ENCODE peak calls at places on chromosomes 16 and 17, in eight cellular contexts. U, X, I, A, Z, V, M and C are unnamed samples.

GRCh38 chr16:89921699-89922476 is 1.3 kb upstream of the TUBB3 start:
- DNase-seq in M (peak; percentile 74), X (peak; percentile 86), Z (peak; percentile 33), U (peak; percentile 96), I (peak; percentile 93), V (peak; percentile 58), A (no peak), C (peak; percentile 53)

GRCh38 chr16:228151-228855 is 946 bp downstream of the LUC7L start:
- DNase-seq in X (no peak), M (no peak), A (no peak), V (no peak), Z (no peak), I (no peak), U (peak; percentile 35), C (no peak)

GRCh38 chr17:63491413-63491812 is 14.6 kb downstream of the ACE start:
- DNase-seq in X (no peak), I (no peak), U (no peak), A (no peak), M (no peak), Z (no peak), V (no peak), C (no peak)

GRCh38 chr16:24045641-24046040 is 209.9 kb downstream of the PRKCB start:
- DNase-seq in I (no peak), A (no peak), V (no peak), M (peak; percentile 40), X (no peak), Z (no peak), U (peak; percentile 1), C (no peak)

GRCh38 chr16:2924901-2925820 is 13.4 kb downstream of the FLYWCH1 start:
- DNase-seq in X (no peak), V (no peak), A (no peak), U (no peak), Z (no peak), I (no peak), M (peak; percentile 66), C (no peak)

GRCh38 chr17:50785942-50786570 is 18.7 kb upstream of the ANKRD40CL start:
- DNase-seq in V (peak; percentile 29), M (no peak), U (peak; percentile 70), I (no peak), X (peak; percentile 66), Z (no peak), A (no peak), C (no peak)

GRCh38 chr17:7835818-7836595 is 2.0 kb downstream of the KDM6B start:
- DNase-seq in A (peak; percentile 76), U (peak; percentile 69), M (peak; percentile 69), I (peak; percentile 90), Z (no peak), V (peak; percentile 74), X (no peak), C (no peak)

GRCh38 chr17:34620458-34620857 is 41.1 kb downstream of the TMEM132E start:
- DNase-seq in M (no peak), X (no peak), U (no peak), A (no peak), V (no peak), Z (no peak), I (no peak), C (no peak)

GRCh38 chr17:73359255-73359816 is 47.5 kb upstream of the CDC42EP4 start:
- DNase-seq in A (no peak), V (no peak), U (no peak), Z (no peak), X (no peak), M (no peak), I (no peak), C (no peak)

GRCh38 chr17:39244016-39244599 is 18.4 kb upstream of the STAC2 start:
- DNase-seq in Z (no peak), X (no peak), A (no peak), V (no peak), M (no peak), U (peak; percentile 18), I (peak; percentile 62), C (no peak)

GRCh38 chr17:43755389-43755875 is 3.2 kb downstream of the SOST start:
- DNase-seq in Z (no peak), X (no peak), V (no peak), U (peak; percentile 25), M (peak; percentile 76), A (no peak), I (peak; percentile 52), C (no peak)

GRCh38 chr16:84117482-84117843 is 721 bp upstream of the MBTPS1 start:
- DNase-seq in M (no peak), V (no peak), I (no peak), Z (no peak), X (no peak), A (no peak), U (peak; percentile 43), C (no peak)

GRCh38 chr17:64773386-64773835 is 111.3 kb upstream of the SMURF2 start:
- DNase-seq in Z (no peak), X (no peak), U (no peak), V (no peak), A (no peak), M (no peak), I (no peak), C (no peak)

GRCh38 chr17:39968731-39969130 is 5.9 kb downstream of the GSDMA start:
- DNase-seq in V (no peak), I (no peak), Z (no peak), M (no peak), A (no peak), U (no peak), X (no peak), C (no peak)

GRCh38 chr17:28715217-28715616 is 2.5 kb downstream of the RAB34 start:
- DNase-seq in X (no peak), M (no peak), Z (no peak), A (no peak), I (no peak), V (no peak), U (no peak), C (no peak)

GRCh38 chr17:28718317-28718672 is 627 bp upstream of the RAB34 start:
- DNase-seq in Z (no peak), X (no peak), V (no peak), M (peak; percentile 57), U (no peak), I (no peak), A (no peak), C (no peak)

GRCh38 chr17:28718990-28719433 is 773 bp upstream of the RPL23A start:
- DNase-seq in X (no peak), U (no peak), Z (no peak), V (no peak), I (no peak), A (peak; percentile 21), M (no peak), C (no peak)

GRCh38 chr17:28716740-28717577 is 709 bp downstream of the RAB34 start:
- DNase-seq in X (no peak), M (peak; percentile 58), I (peak; percentile 82), U (peak; percentile 46), A (no peak), V (no peak), Z (no peak), C (no peak)

DNA sequence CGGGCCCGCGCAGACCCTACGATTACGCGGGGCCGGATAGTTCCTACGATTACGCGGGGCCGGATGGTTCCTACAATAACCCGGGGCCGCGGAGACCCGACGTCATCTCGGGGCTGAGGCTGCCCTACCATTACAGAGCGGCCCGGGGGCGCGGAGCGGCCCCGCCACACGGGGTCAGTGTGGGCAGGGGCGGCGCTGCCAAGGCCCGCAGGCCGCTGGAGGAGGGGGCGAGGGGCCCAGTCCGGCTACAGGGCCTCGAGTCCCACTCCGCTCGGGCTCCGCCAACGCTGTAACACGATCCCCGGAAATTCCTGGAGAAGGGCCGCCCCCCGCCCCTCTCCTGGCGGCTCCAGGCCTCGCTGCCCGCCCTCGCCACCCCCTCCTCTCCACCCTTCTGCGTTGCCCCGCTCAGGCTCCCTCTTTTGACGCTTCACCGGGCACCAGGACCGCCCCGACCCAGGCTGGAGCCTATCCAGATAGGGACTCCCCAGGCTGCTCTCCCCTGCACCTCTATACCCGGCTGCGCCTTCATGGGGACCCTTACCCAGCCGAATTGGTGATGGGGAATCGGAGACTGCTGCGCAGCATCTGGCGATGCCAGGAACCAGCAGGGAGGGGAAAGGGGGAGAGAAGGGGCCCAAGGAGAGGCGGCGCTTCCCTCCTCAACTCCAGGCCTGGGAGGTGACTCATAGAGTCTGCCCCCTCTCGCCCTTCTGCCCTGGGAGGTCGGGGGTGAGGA is at the start of gene RAB34:
- DNase-seq in U (peak; percentile 83), I (peak; percentile 92), V (peak; percentile 47), Z (no peak), X (peak; percentile 74), A (peak; percentile 54), M (peak; percentile 94), C (no peak)
- TF ChIP-seq CTCF in U (no peak), I (no peak), V (no peak), Z (peak; percentile 35), X (peak; percentile 15), A (peak; percentile 20), M (peak; percentile 53), C (peak; percentile 20)

DNA sequence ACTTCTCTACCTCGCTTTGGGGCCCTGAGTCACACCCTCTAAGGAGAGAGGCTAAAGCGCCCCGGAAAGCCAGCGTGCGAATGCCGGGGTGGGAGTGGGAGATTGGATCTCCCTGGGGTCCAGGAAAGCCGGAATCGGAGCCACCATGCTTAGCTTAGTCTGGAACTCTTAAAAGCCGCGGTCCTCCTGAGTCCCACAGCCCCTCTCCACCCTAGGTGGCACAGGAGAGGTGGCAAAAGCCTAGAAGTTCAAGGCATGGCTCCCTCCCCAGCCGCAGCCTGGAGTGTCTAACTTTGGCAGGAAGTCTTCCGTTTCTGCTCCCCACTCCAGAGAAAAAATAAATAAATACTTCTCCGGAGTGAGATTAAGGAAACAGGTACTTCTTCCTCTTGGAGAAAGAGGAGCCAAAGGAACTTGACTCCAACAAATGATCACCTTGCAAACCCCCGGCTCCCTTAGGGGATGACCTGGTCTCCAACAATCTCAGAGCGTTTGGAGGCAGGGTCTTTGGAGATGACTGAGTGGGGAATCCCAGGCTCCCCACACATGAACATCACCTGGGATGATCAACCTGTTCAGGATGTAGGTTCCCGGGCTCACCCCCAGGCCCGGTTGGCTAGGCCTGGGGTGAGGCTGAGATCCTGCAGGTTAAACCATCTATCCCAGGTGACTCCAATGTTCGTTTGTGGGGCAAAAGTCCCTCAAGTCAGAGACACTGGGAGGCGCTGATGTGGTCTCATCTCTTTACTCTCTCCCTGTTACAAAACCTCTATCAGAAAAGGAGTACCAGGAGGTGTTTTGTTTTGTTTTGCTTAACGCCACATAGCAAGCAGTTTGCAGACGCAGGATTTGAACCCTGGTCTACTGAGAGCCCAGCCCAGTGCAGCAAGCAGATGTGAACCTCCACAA is 2.9 kb downstream of the CIITA start:
- DNase-seq in X (no peak), V (no peak), M (no peak), U (no peak), I (no peak), A (no peak), Z (no peak), C (no peak)
- TF ChIP-seq CTCF in X (no peak), V (no peak), M (no peak), U (no peak), I (no peak), A (no peak), Z (no peak), C (no peak)

DNA sequence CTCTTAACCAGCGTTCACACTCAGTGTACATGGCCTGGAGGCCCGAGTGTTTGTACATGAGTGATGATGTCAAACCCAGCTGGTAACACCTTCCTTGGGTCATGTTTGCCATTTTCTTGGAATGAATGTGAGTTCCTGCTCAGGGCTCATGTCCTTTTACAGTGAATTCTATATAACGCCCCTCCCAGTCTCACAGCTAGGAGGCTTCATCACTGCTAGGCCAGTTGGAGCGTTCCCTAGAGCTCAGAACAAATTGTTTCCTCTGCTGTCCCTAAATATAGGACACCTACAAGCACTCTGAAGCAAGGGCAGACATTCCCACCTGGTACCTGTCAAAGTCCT is 5.5 kb downstream of the TIMM22 start:
- DNase-seq in Z (no peak), M (no peak), X (no peak), U (peak; percentile 64), V (no peak), A (no peak), I (no peak), C (no peak)
- TF ChIP-seq CTCF in Z (no peak), M (no peak), X (peak; percentile 19), U (peak; percentile 37), V (no peak), A (no peak), I (no peak), C (no peak)

GRCh38 chr17:75849724-75850123 is 5.4 kb downstream of the WBP2 start:
- DNase-seq in A (no peak), U (no peak), V (no peak), I (no peak), X (no peak), Z (no peak), M (no peak), C (no peak)
- TF ChIP-seq CTCF in A (no peak), U (no peak), V (no peak), I (no peak), X (no peak), Z (no peak), M (no peak), C (no peak)